ENCODE peak calls at places on chromosomes 3 and 15, in four cellular contexts. V, N, H and Q are unnamed samples.

GRCh38 chr3:135981701-135982403 is 16.3 kb downstream of the PPP2R3A start:
- DNase-seq in N (no peak), H (no peak), V (no peak), Q (no peak)

GRCh38 chr3:13073042-13073906 is at the start of gene IQSEC1:
- DNase-seq in V (no peak), N (peak), H (no peak), Q (no peak)

GRCh38 chr3:72721696-72722381 is 126.4 kb downstream of the SHQ1 start:
- DNase-seq in V (no peak), H (no peak), N (no peak), Q (no peak)

GRCh38 chr3:159171333-159171732 is 369.5 kb downstream of the MFSD1 start:
- DNase-seq in N (no peak), H (no peak), V (no peak), Q (no peak)

GRCh38 chr3:60161334-60161733 is 1089.9 kb downstream of the FHIT start:
- DNase-seq in N (no peak), V (no peak), H (no peak), Q (no peak)

GRCh38 chr15:77546870-77547269 is 85.8 kb downstream of the LINGO1 start:
- DNase-seq in H (no peak), N (no peak), V (no peak), Q (no peak)

GRCh38 chr3:59469948-59470723 is 420.3 kb upstream of the CFAP20DC start:
- DNase-seq in V (no peak), N (no peak), H (no peak), Q (peak)

GRCh38 chr15:45549831-45550230 is 27.3 kb upstream of the SLC30A4 start:
- DNase-seq in H (no peak), N (peak), V (no peak), Q (peak)

GRCh38 chr3:143010024-143010423 is 8.7 kb downstream of the U2SURP start:
- DNase-seq in H (no peak), V (no peak), N (peak), Q (no peak)

GRCh38 chr3:144645300-144645699 is 673.7 kb downstream of the DIPK2A start:
- DNase-seq in N (no peak), H (no peak), V (no peak), Q (no peak)

GRCh38 chr3:14718539-14718938 is 43.6 kb downstream of the C3orf20 start:
- DNase-seq in V (no peak), H (no peak), N (no peak), Q (no peak)

GRCh38 chr3:185400340-185400667 is 37.4 kb downstream of the MAP3K13 start:
- DNase-seq in N (peak), V (no peak), H (no peak), Q (no peak)

GRCh38 chr3:128113817-128114794 is 9.5 kb downstream of the RUVBL1 start:
- DNase-seq in N (no peak), V (no peak), H (no peak), Q (no peak)

GRCh38 chr15:70188286-70188685 is 90.6 kb upstream of the TLE3 start:
- DNase-seq in N (no peak), H (no peak), V (no peak), Q (no peak)

GRCh38 chr3:177935008-177935407 is 601.2 kb upstream of the KCNMB2 start:
- DNase-seq in H (no peak), N (no peak), V (no peak), Q (no peak)

GRCh38 chr3:182913889-182914288 is 66.4 kb downstream of the DCUN1D1 start:
- DNase-seq in V (no peak), N (no peak), H (no peak), Q (no peak)

GRCh38 chr3:57597973-57598351 is 818 bp upstream of the ARF4 start:
- DNase-seq in H (peak), N (peak), V (no peak), Q (no peak)

GRCh38 chr3:132448211-132448961 is 31.1 kb downstream of the DNAJC13 start:
- DNase-seq in V (no peak), H (no peak), N (peak), Q (peak)

GRCh38 chr3:100402150-100402706 is 889 bp downstream of the LNP1 start:
- DNase-seq in N (peak), V (no peak), H (no peak), Q (peak)

GRCh38 chr3:38541800-38542199 is 45.7 kb downstream of the EXOG start:
- DNase-seq in H (peak), V (no peak), N (no peak), Q (no peak)

GRCh38 chr3:35965908-35966307 is 326.6 kb downstream of the ARPP21 start:
- DNase-seq in N (peak), V (no peak), H (no peak), Q (peak)

GRCh38 chr15:100686021-100686724 is 83.8 kb downstream of the ASB7 start:
- DNase-seq in N (no peak), V (no peak), H (peak), Q (no peak)

GRCh38 chr3:48832691-48833090 is 15.0 kb downstream of the PRKAR2A start:
- DNase-seq in N (no peak), V (no peak), H (no peak), Q (peak)

GRCh38 chr3:128497305-128498126 is 4.5 kb upstream of the GATA2 start:
- DNase-seq in V (no peak), N (no peak), H (no peak), Q (peak)

GRCh38 chr3:78895528-78895927 is 872.3 kb downstream of the ROBO1 start:
- DNase-seq in H (no peak), N (no peak), V (no peak), Q (peak)

GRCh38 chr15:66594836-66595235 is 29.0 kb upstream of the LCTL start:
- DNase-seq in V (no peak), N (no peak), H (no peak), Q (no peak)

GRCh38 chr3:141089339-141090152 is 38.4 kb downstream of the SPSB4 start:
- DNase-seq in N (no peak), V (no peak), H (no peak), Q (no peak)

DNA sequence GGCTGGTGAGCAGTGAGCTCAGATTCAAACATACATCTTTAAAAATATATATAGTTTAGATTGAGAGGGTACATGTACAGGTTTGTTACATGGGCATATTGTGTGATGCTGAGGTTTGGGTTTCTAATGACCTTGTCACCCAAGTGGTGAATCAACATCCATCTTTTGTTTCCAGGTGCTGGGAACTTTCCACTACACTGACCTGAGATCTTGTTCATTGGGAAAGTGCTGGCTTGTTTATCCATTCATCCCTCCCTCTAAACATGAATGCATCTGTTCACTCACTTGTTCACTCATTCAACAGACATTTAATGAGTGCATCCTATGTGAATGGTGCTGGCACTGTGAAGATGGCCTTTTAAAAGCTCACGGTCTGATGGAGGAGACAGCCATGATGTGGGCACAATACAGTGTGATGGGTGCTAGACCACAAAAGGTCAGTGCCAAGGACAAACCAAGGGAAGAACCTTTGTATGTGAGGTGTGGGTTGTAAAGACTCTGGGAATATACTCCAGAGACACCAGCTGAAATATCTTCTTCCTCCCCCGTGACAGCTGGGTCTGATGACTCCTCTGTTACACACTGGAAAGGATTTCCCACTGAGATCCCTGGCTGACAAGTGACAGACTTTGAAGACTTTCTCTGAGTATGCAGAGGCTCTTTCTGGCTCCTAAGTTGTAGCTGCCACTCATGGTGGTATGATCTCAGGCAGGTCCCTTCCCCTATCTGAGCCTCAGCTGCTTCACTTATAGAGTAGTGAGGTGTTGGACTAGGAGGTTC is 16.2 kb upstream of the ITGA11 start:
- DNase-seq in H (no peak), N (no peak), V (no peak), Q (no peak)
- H3K4me3 ChIP-seq in H (no peak), N (no peak), V (no peak), Q (no peak)

GRCh38 chr3:157077565-157077991 is 82.4 kb downstream of the CCNL1 start:
- DNase-seq in H (no peak), N (peak), V (no peak), Q (peak)
- TF ChIP-seq CTCF in H (peak), N (peak), V (peak), Q (peak)

GRCh38 chr3:52530918-52531635 is 2.6 kb downstream of the NT5DC2 start:
- DNase-seq in N (no peak), V (no peak), H (no peak), Q (no peak)

GRCh38 chr3:52533623-52534280 is at the start of gene NT5DC2:
- DNase-seq in N (peak), V (no peak), H (peak), Q (peak)

GRCh38 chr3:52532838-52533622 is 627 bp downstream of the NT5DC2 start:
- DNase-seq in V (no peak), H (peak), N (no peak), Q (no peak)

GRCh38 chr3:52532517-52532837 is 1.2 kb downstream of the NT5DC2 start:
- DNase-seq in N (peak), V (no peak), H (peak), Q (peak)

GRCh38 chr3:52531636-52532516 is 1.8 kb downstream of the NT5DC2 start:
- DNase-seq in H (no peak), V (no peak), N (no peak), Q (no peak)
- H3K4me3 ChIP-seq in H (no peak), V (peak), N (peak), Q (peak)

GRCh38 chr3:129593595-129594339 is 12.7 kb downstream of the PLXND1 start:
- DNase-seq in N (no peak), V (no peak), H (peak), Q (no peak)
- TF ChIP-seq CTCF in N (no peak), V (no peak), H (no peak), Q (no peak)

GRCh38 chr15:55588818-55589122 is 625 bp upstream of the PYGO1 start:
- DNase-seq in N (no peak), H (no peak), V (no peak), Q (no peak)
- H3K4me3 ChIP-seq in N (peak), H (peak), V (peak), Q (peak)

DNA sequence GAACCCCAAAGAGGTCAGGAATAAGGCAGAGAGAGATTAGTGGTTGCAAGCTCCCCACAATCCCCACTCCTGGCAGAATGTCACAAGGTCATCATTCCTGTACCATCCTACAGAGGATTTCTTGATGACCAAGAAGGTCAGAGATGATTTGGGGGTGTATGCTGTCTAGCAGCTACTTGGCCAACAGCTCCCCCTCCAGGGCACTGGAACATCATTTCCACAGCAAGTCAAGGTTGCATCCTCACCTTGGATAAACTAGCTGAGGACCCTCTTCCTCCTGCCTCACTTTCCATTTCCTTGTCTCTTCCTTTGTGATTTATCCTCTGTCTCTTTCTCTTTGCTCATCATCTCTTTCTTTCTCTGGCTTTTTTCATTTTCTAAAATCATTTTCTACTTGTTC is 106.3 kb downstream of the PROS1 start:
- DNase-seq in V (no peak), N (no peak), H (no peak), Q (no peak)
- TF ChIP-seq CTCF in V (peak), N (no peak), H (no peak), Q (no peak)

GRCh38 chr15:65052956-65053355 is 7.8 kb downstream of the SLC51B start:
- DNase-seq in H (no peak), V (no peak), N (no peak), Q (no peak)

GRCh38 chr15:65051266-65051665 is 6.1 kb downstream of the SLC51B start:
- DNase-seq in H (no peak), N (no peak), V (no peak), Q (no peak)

GRCh38 chr15:65050270-65050669 is 5.1 kb downstream of the SLC51B start:
- DNase-seq in N (peak), V (no peak), H (no peak), Q (no peak)

GRCh38 chr15:65044724-65045481 is at the start of gene SLC51B:
- DNase-seq in H (no peak), V (no peak), N (no peak), Q (no peak)

DNA sequence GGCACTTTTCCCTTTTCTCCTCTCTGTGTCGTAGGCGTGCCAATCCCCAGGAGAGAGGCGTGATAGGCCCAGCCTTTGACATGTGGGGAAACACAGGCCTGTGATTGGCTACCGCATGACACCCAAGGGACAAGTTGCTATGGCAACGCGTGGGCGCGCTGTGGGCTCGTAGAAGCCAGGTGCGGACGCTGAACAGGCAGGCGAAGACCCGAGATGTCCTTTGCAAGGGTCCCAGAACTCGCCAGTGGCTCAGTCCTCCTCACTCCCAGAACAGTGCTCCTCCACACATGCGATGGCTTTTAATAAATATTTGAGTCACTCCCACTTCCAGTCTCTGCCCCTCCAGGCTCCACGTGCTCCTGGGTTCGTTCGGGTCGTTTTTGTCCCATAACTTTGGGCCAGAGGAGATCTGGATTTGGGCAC is 4.2 kb downstream of the SLC51B start:
- DNase-seq in N (peak), V (peak), H (peak), Q (peak)
- H3K4me3 ChIP-seq in N (no peak), V (peak), H (no peak), Q (peak)